ENCODE peak calls at places on chromosomes 6 and 20, in four cellular contexts. D is heart left ventricle, R is body of pancreas, F is GM23248. W is an unnamed sample.

GRCh38 chr20:50308513-50309279 is 118.1 kb downstream of the CEBPB start:
- DNase-seq in R (peak; percentile 71), D (peak; percentile 93), F (peak; percentile 97), W (peak; percentile 98)

GRCh38 chr6:25456249-25456648 is 177.1 kb downstream of the CARMIL1 start:
- DNase-seq in F (no peak), R (no peak), D (no peak), W (no peak)

GRCh38 chr6:18269253-18269652 is 4.9 kb upstream of the DEK start:
- DNase-seq in D (no peak), F (peak; percentile 59), R (no peak), W (no peak)

GRCh38 chr20:35307666-35308653 is 15.7 kb upstream of the FAM83C start:
- DNase-seq in R (peak; percentile 72), F (peak; percentile 92), D (peak; percentile 82), W (peak; percentile 39)

GRCh38 chr20:5073154-5074049 is 46.4 kb downstream of the PCNA start:
- DNase-seq in F (peak; percentile 92), D (peak; percentile 90), R (peak; percentile 94), W (peak; percentile 92)

GRCh38 chr20:4604580-4604979 is 117.1 kb upstream of the PRND start:
- DNase-seq in F (no peak), D (no peak), R (no peak), W (no peak)

GRCh38 chr6:3094815-3095214 is 23.7 kb upstream of the BPHL start:
- DNase-seq in F (no peak), R (no peak), D (no peak), W (no peak)

GRCh38 chr6:67000121-67000520 is 1293.1 kb upstream of the EYS start:
- DNase-seq in D (no peak), R (no peak), F (no peak), W (no peak)

GRCh38 chr6:46135176-46135575 is 5.4 kb downstream of the ENPP4 start:
- DNase-seq in F (no peak), D (no peak), R (no peak), W (no peak)

GRCh38 chr6:38310061-38310460 is 329.7 kb downstream of the BTBD9 start:
- DNase-seq in R (peak; percentile 14), D (no peak), F (no peak), W (no peak)

GRCh38 chr6:6248651-6249050 is 71.8 kb downstream of the F13A1 start:
- DNase-seq in F (no peak), D (no peak), R (no peak), W (no peak)

GRCh38 chr6:21984551-21984950 is 312.3 kb downstream of the PRL start:
- DNase-seq in D (no peak), F (no peak), R (no peak), W (peak; percentile 55)

DNA sequence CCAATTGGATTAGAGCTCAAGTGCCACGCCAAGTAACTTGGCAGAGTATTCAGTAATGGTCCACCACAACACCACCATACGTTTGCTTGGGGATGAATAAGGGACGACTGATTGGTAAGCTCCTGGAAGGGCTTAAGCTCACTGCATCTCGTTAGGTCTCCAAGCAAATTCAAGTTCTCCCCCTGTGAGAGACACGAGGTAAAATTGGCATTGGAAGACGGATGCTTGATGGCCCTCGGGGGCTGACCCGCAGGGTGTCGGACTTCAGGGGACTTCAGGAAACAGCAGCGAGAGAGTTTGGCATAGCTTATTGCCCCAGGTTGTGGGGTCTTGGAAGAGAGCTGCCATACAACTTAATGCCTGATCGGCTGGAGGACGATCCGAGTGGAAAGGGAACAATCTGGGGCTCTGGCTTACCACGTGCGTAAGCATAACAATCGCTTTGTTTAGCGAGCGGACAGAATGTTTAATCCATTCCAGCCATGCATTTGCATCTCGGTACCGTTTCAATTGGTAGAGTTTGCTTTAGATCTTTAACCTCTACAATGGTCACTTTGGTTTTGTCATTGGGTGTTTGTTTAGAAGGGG is 4.8 kb upstream of the ZNFX1 start:
- DNase-seq in R (no peak), F (peak; percentile 18), D (no peak), W (no peak)
- H3K4me3 ChIP-seq in R (no peak overlapping the region), F (peak overlapping the region; percentile 96), D (no peak overlapping the region), W (peak overlapping the region; percentile 99)

GRCh38 chr6:35475573-35475972 is 7.4 kb downstream of the RPL10A start:
- DNase-seq in F (no peak), D (no peak), R (no peak), W (no peak)

GRCh38 chr6:35474129-35474977 is 6.2 kb downstream of the RPL10A start:
- DNase-seq in D (no peak), F (no peak), R (no peak), W (no peak)

GRCh38 chr6:35473075-35473848 is 5.1 kb downstream of the RPL10A start:
- DNase-seq in R (no peak), F (no peak), D (no peak), W (no peak)

GRCh38 chr6:35474978-35475570 is 6.9 kb downstream of the RPL10A start:
- DNase-seq in F (no peak), D (no peak), R (no peak), W (no peak)

GRCh38 chr6:35473849-35474128 is 5.6 kb downstream of the RPL10A start:
- DNase-seq in F (no peak), D (no peak), R (no peak), W (no peak)
- H3K9me3 ChIP-seq in F (no peaks in the 10 kb centered on the region), D (no peaks in the 10 kb centered on the region), R (no peaks in the 10 kb centered on the region), W (no peaks in the 10 kb centered on the region)

GRCh38 chr6:37049735-37049989 is 44.2 kb downstream of the FGD2 start:
- DNase-seq in D (no peak), R (no peak), F (no peak), W (no peak)
- H3K4me1 ChIP-seq in D (peaks cover 30% of the 10 kb centered on the region), R (peaks cover 61% of the 10 kb centered on the region), F (peaks cover 5% of the 10 kb centered on the region), W (peaks cover 6% of the 10 kb centered on the region)

GRCh38 chr20:33602826-33603590 is 59.1 kb upstream of the C20orf144 start:
- DNase-seq in R (no peak), F (peak; percentile 10), D (no peak), W (peak; percentile 5)
- H3K4me3 ChIP-seq in R (no peak overlapping the region), F (no peak overlapping the region), D (no peak overlapping the region), W (no peak overlapping the region)

GRCh38 chr6:155611742-155612141 is 156.1 kb upstream of the NOX3 start:
- DNase-seq in D (no peak), R (no peak), F (no peak), W (no peak)

GRCh38 chr6:155614606-155615005 is 159.0 kb upstream of the NOX3 start:
- DNase-seq in D (no peak), R (no peak), F (no peak), W (no peak)
- H3K9me3 ChIP-seq in D (peaks cover 51% of the 10 kb centered on the region), R (no peaks in the 10 kb centered on the region), F (no peaks in the 10 kb centered on the region), W (peaks cover 40% of the 10 kb centered on the region)

GRCh38 chr20:21981607-21982344 is 276.3 kb downstream of the PAX1 start:
- DNase-seq in D (no peak), R (no peak), F (peak; percentile 90), W (peak; percentile 0)
- H3K4me1 ChIP-seq in D (peaks cover 14% of the 10 kb centered on the region), R (no peaks in the 10 kb centered on the region), F (peaks cover 23% of the 10 kb centered on the region), W (peaks cover 28% of the 10 kb centered on the region)

DNA sequence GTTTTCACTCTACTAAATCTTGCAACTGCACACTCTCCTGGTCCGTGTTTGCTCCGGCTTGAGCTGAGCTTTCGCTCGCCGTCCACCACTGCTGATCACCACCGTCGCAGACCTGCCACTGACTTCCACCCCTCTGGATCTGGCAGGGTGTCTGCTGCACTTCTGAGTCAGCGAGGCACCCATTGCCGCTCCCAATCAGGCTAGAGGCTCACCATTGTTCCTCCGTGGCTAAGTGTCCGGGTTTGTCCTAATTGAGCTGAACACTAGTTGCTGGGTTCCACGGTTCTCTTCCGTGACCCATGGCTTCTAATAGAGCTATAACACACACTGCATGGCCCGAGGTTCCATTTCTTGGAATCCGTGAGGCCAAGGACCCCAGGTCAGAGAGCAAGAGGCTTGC is 98.6 kb upstream of the GPR6 start:
- DNase-seq in R (no peak), F (no peak), D (no peak), W (no peak)
- H3K4me3 ChIP-seq in R (no peak overlapping the region), F (no peak overlapping the region), D (no peak overlapping the region), W (no peak overlapping the region)

W was measured in adipocyte.